ENCODE peak calls at places on chromosome 7, in ten cellular contexts. V is left lung; R is aorta; B is cardiac fibroblast; N is A549; E is naive thymus-derived CD4-positive, alpha-beta T cell; H is T follicular helper cell; O is fibroblast of mammary gland; Y is GM23338; T is activated effector memory CD4-positive, alpha-beta T cell treated with Interleukin-2 at 50 U/mL for 16 hours. J is an unnamed sample.
A peak's percentile ranks its signal among the peaks of the same experiment; 100 is the strongest.

GRCh38 chr7:142611566-142612250 is 137.6 kb upstream of the PRSS1 start:
- DNase-seq in R (no peak), V (no peak), N (no peak), Y (no peak), E (no peak), O (peak; percentile 69), B (peak; percentile 32), H (no peak), T (no peak), J (no peak)

GRCh38 chr7:69682518-69682917 is 84.2 kb downstream of the AUTS2 start:
- DNase-seq in E (no peak), Y (no peak), O (no peak), N (no peak), T (no peak), R (no peak), V (no peak), H (no peak), B (no peak), J (no peak)

GRCh38 chr7:123580406-123581161 is 21.0 kb upstream of the ASB15 start:
- DNase-seq in B (peak; percentile 76), T (no peak), V (no peak), H (no peak), N (no peak), O (peak; percentile 64), E (peak; percentile 10), R (no peak), Y (peak; percentile 78), J (no peak)

GRCh38 chr7:69889338-69890080 is 291.2 kb downstream of the AUTS2 start:
- DNase-seq in E (no peak), V (no peak), T (no peak), Y (no peak), N (no peak), O (no peak), R (no peak), H (no peak), B (no peak), J (no peak)

GRCh38 chr7:30977896-30978564 is 14.3 kb downstream of the GHRHR start:
- DNase-seq in O (peak; percentile 6), T (no peak), N (peak; percentile 35), B (peak; percentile 29), V (no peak), Y (peak; percentile 86), H (no peak), R (peak; percentile 75), E (peak; percentile 23), J (no peak)

GRCh38 chr7:88001744-88002530 is 67.9 kb downstream of the ADAM22 start:
- DNase-seq in E (no peak), N (no peak), V (no peak), B (no peak), Y (no peak), H (no peak), O (peak; percentile 24), R (no peak), T (no peak), J (no peak)

GRCh38 chr7:130667593-130668257 is 823 bp downstream of the COPG2 start:
- DNase-seq in O (peak; percentile 7), H (no peak), R (no peak), E (peak; percentile 11), V (no peak), B (peak; percentile 5), T (no peak), N (no peak), Y (peak; percentile 31), J (no peak)

GRCh38 chr7:122802211-122802833 is 83.9 kb downstream of the CADPS2 start:
- DNase-seq in E (no peak), R (no peak), T (no peak), N (no peak), O (no peak), Y (peak; percentile 47), V (no peak), B (peak; percentile 34), H (no peak), J (no peak)

GRCh38 chr7:130277763-130278643 is 11.3 kb downstream of the CPA2 start:
- DNase-seq in H (no peak), O (peak; percentile 76), Y (peak; percentile 84), T (no peak), B (peak; percentile 85), N (peak; percentile 26), V (no peak), R (peak; percentile 82), E (no peak), J (no peak)

GRCh38 chr7:155007947-155008346 is 5.0 kb upstream of the PAXIP1 start:
- DNase-seq in T (no peak), R (no peak), N (peak; percentile 25), Y (peak; percentile 86), V (no peak), B (peak; percentile 7), H (no peak), O (peak; percentile 11), E (peak; percentile 47), J (peak; percentile 9)

GRCh38 chr7:105713488-105714465 is 132.5 kb upstream of the EFCAB10 start:
- DNase-seq in O (peak; percentile 17), T (no peak), R (no peak), H (no peak), N (no peak), B (peak; percentile 11), E (no peak), Y (no peak), V (no peak), J (no peak)

GRCh38 chr7:45595809-45596664 is 21.9 kb downstream of the ADCY1 start:
- DNase-seq in T (no peak), E (no peak), R (no peak), B (no peak), H (no peak), O (no peak), N (no peak), Y (no peak), V (no peak), J (no peak)

GRCh38 chr7:82204694-82205093 is 238.9 kb downstream of the CACNA2D1 start:
- DNase-seq in V (no peak), B (peak; percentile 60), R (no peak), O (peak; percentile 93), Y (no peak), T (no peak), E (no peak), N (no peak), H (no peak), J (no peak)

GRCh38 chr7:29146082-29146706 is at the start of gene CPVL:
- DNase-seq in N (no peak), H (no peak), Y (peak; percentile 76), B (peak; percentile 8), E (no peak), R (peak; percentile 80), V (peak; percentile 89), O (no peak), T (no peak), J (no peak)

GRCh38 chr7:79462334-79462733 is 8.9 kb upstream of the MAGI2 start:
- DNase-seq in R (no peak), O (no peak), B (no peak), E (no peak), Y (no peak), V (no peak), H (no peak), T (no peak), N (no peak), J (no peak)

GRCh38 chr7:39749177-39749576 is 125.8 kb downstream of the RALA start:
- DNase-seq in T (no peak), V (no peak), E (no peak), Y (no peak), N (no peak), H (no peak), B (peak; percentile 29), O (peak; percentile 77), R (no peak), J (no peak)

GRCh38 chr7:103660455-103661371 is 214.7 kb upstream of the SLC26A5 start:
- DNase-seq in E (no peak), O (peak; percentile 69), Y (no peak), T (no peak), R (no peak), N (no peak), V (no peak), B (peak; percentile 6), H (no peak), J (no peak)

GRCh38 chr7:130712416-130712815 is 21.6 kb downstream of the KLF14 start:
- DNase-seq in V (no peak), O (no peak), R (no peak), E (no peak), Y (peak; percentile 8), T (no peak), N (no peak), H (no peak), B (no peak), J (no peak)

GRCh38 chr7:461118-461452 is 58.6 kb downstream of the PDGFA start:
- DNase-seq in H (no peak), V (no peak), N (no peak), O (no peak), E (no peak), Y (no peak), B (no peak), R (no peak), T (no peak), J (no peak)

GRCh38 chr7:1055084-1055450 is 10.7 kb downstream of the GPR146 start:
- DNase-seq in R (no peak), T (peak; percentile 40), V (peak; percentile 89), Y (no peak), B (peak; percentile 82), H (peak; percentile 27), O (no peak), N (no peak), E (peak; percentile 75), J (peak; percentile 50)

J was measured in stimulated activated naive CD4-positive, alpha-beta T cell.